ENCODE peak calls at places on chromosomes 7 and 10, in six cellular contexts. J is aorta; I is ovary; W is spleen; D is activated naive CD4-positive, alpha-beta T cell; L is MG63. V is an unnamed sample.

GRCh38 chr7:30980751-30981150 is 17.0 kb downstream of the GHRHR start:
- DNase-seq in W (no peak), J (no peak), L (no peak), I (no peak), D (no peak), V (no peak)

GRCh38 chr7:91630581-91631370 is 249.7 kb downstream of the MTERF1 start:
- DNase-seq in D (no peak), J (no peak), I (no peak), L (no peak), W (no peak), V (no peak)

GRCh38 chr10:63286754-63287264 is 153.7 kb downstream of the NRBF2 start:
- DNase-seq in D (no peak), W (no peak), L (no peak), J (no peak), I (no peak), V (no peak)

GRCh38 chr7:5685192-5685591 is 96.3 kb downstream of the RNF216 start:
- DNase-seq in W (no peak), J (no peak), L (no peak), D (no peak), I (no peak), V (no peak)

GRCh38 chr7:127158659-127159058 is 94.1 kb downstream of the GRM8 start:
- DNase-seq in W (no peak), L (no peak), J (no peak), I (no peak), D (no peak), V (no peak)

GRCh38 chr10:98432330-98432729 is 14.4 kb downstream of the HPS1 start:
- DNase-seq in W (no peak), I (no peak), J (no peak), L (no peak), D (no peak), V (no peak)

GRCh38 chr7:124697746-124698145 is 67.8 kb downstream of the GPR37 start:
- DNase-seq in J (no peak), L (no peak), W (no peak), I (no peak), D (no peak), V (no peak)

GRCh38 chr10:35448687-35449662 is 112.7 kb downstream of the CCNY start:
- DNase-seq in J (peak), I (peak), W (no peak), D (no peak), L (no peak), V (no peak)

GRCh38 chr10:61280303-61280702 is 172.9 kb downstream of the TMEM26 start:
- DNase-seq in L (peak), J (no peak), D (no peak), I (no peak), W (no peak), V (no peak)

GRCh38 chr7:38232475-38233366 is 40.7 kb downstream of the TARP start:
- DNase-seq in W (peak), L (no peak), I (no peak), D (peak), J (peak), V (peak)

GRCh38 chr10:103491729-103492364 is 1.7 kb upstream of the NEURL1 start:
- DNase-seq in L (peak), W (no peak), I (peak), J (no peak), D (no peak), V (no peak)

GRCh38 chr10:71294091-71294561 is 24.9 kb upstream of the SLC29A3 start:
- DNase-seq in J (no peak), I (no peak), D (no peak), L (no peak), W (no peak), V (no peak)

GRCh38 chr10:112376578-112376855 is 2.6 kb downstream of the ACSL5 start:
- DNase-seq in L (no peak), I (no peak), W (no peak), D (no peak), J (no peak), V (no peak)

GRCh38 chr7:44074349-44074695 is 8.0 kb downstream of the POLM start:
- DNase-seq in L (no peak), W (no peak), J (no peak), D (no peak), I (no peak), V (no peak)

GRCh38 chr10:59433720-59434428 is 71.5 kb upstream of the FAM13C start:
- DNase-seq in J (no peak), D (no peak), I (no peak), L (no peak), W (no peak), V (no peak)

GRCh38 chr10:119309423-119309770 is 102.0 kb downstream of the GRK5 start:
- DNase-seq in J (no peak), I (no peak), L (no peak), W (no peak), D (no peak), V (no peak)

GRCh38 chr10:94093286-94093905 is 99.7 kb downstream of the PLCE1 start:
- DNase-seq in I (no peak), D (no peak), J (no peak), L (no peak), W (no peak), V (no peak)

GRCh38 chr7:88040694-88041093 is 106.6 kb downstream of the ADAM22 start:
- DNase-seq in I (no peak), W (no peak), L (peak), J (no peak), D (no peak), V (no peak)

GRCh38 chr10:103276941-103277712 is at the start of gene INA:
- DNase-seq in I (no peak), D (no peak), L (no peak), J (no peak), W (no peak), V (no peak)

GRCh38 chr7:106356-106755 is 86.0 kb upstream of the FAM20C start:
- DNase-seq in J (no peak), I (no peak), D (no peak), W (no peak), L (no peak), V (no peak)

V was measured in upper lobe of right lung.